ENCODE peak calls at places on chromosomes 12 and 14, in seven cellular contexts. Z is MM.1S; S is CD8-positive, alpha-beta T cell; E is endothelial cell; X is psoas muscle; R is AG10803; Y is H9. U is an unnamed sample.

GRCh38 chr14:105913221-105913620 is 386.8 kb downstream of the TMEM121 start:
- DNase-seq in Z (no peak), E (no peak), S (no peak), X (peak), R (no peak), Y (no peak), U (no peak)

GRCh38 chr12:104890463-104891096 is 67.5 kb downstream of the SLC41A2 start:
- DNase-seq in X (no peak), S (no peak), E (no peak), R (no peak), Z (no peak), Y (no peak), U (no peak)

GRCh38 chr12:78885466-78885865 is 20.9 kb downstream of the SYT1 start:
- DNase-seq in X (no peak), Z (peak), Y (peak), E (no peak), R (no peak), S (no peak), U (no peak)

GRCh38 chr12:113005759-113006158 is 27.4 kb downstream of the OAS2 start:
- DNase-seq in R (peak), E (peak), X (no peak), Z (no peak), Y (no peak), S (no peak), U (no peak)

GRCh38 chr14:63524537-63525155 is 18.5 kb downstream of the PPP2R5E start:
- DNase-seq in R (no peak), Z (no peak), Y (no peak), S (no peak), X (no peak), E (no peak), U (no peak)

GRCh38 chr12:81128930-81129554 is 51.2 kb downstream of the ACSS3 start:
- DNase-seq in S (no peak), Y (peak), X (no peak), E (peak), R (peak), Z (peak), U (peak)

GRCh38 chr12:69966409-69966808 is 141.4 kb downstream of the MYRFL start:
- DNase-seq in X (peak), R (peak), Y (no peak), Z (no peak), S (no peak), E (peak), U (no peak)

GRCh38 chr14:31982642-31983041 is 94.5 kb upstream of the ARHGAP5 start:
- DNase-seq in S (no peak), E (no peak), Z (no peak), R (no peak), X (no peak), Y (no peak), U (no peak)

GRCh38 chr12:90460681-90461080 is 494.3 kb downstream of the CCER1 start:
- DNase-seq in X (no peak), E (no peak), S (no peak), Y (no peak), R (peak), Z (no peak), U (no peak)

GRCh38 chr12:85642810-85643209 is 193.4 kb downstream of the RASSF9 start:
- DNase-seq in S (no peak), Z (no peak), Y (no peak), X (no peak), E (no peak), R (peak), U (no peak)

GRCh38 chr12:39105111-39105510 is 199.7 kb upstream of the CPNE8 start:
- DNase-seq in R (peak), X (no peak), S (no peak), Z (no peak), E (no peak), Y (no peak), U (no peak)

GRCh38 chr12:38905480-38906351 is at the start of gene CPNE8:
- DNase-seq in E (peak), Y (peak), S (peak), R (peak), Z (peak), X (peak), U (peak)

GRCh38 chr12:114729731-114730130 is 45.8 kb upstream of the TBX3 start:
- DNase-seq in Y (no peak), R (peak), S (no peak), E (no peak), X (no peak), Z (no peak), U (no peak)

GRCh38 chr12:98738002-98738401 is 92.9 kb downstream of the APAF1 start:
- DNase-seq in R (no peak), Z (no peak), E (no peak), S (no peak), Y (no peak), X (no peak), U (no peak)

GRCh38 chr12:130227641-130228040 is 65.4 kb downstream of the FZD10 start:
- DNase-seq in S (no peak), E (no peak), Y (no peak), R (no peak), Z (no peak), X (no peak), U (no peak)

GRCh38 chr12:40566246-40566645 is 126.0 kb upstream of the CNTN1 start:
- DNase-seq in Z (no peak), R (no peak), Y (no peak), X (no peak), E (no peak), S (no peak), U (no peak)

GRCh38 chr14:38199768-38200167 is 7.9 kb upstream of the SSTR1 start:
- DNase-seq in Z (no peak), X (no peak), S (no peak), E (no peak), Y (no peak), R (peak), U (no peak)

GRCh38 chr12:96015672-96016071 is 19.5 kb upstream of the HAL start:
- DNase-seq in X (no peak), S (no peak), E (peak), R (peak), Z (no peak), Y (peak), U (no peak)

GRCh38 chr14:104513641-104514046 is 65.9 kb upstream of the C14orf180 start:
- DNase-seq in S (peak), Z (no peak), Y (no peak), R (no peak), X (no peak), E (no peak), U (no peak)

GRCh38 chr12:94271351-94271750 is 123.0 kb downstream of the PLXNC1 start:
- DNase-seq in Z (peak), R (no peak), S (no peak), Y (no peak), X (no peak), E (no peak), U (no peak)

GRCh38 chr14:92448786-92449185 is 64.8 kb upstream of the RIN3 start:
- DNase-seq in Y (no peak), S (no peak), E (no peak), R (no peak), Z (no peak), X (no peak), U (no peak)

GRCh38 chr14:55271572-55272414 is 572 bp downstream of the FBXO34 start:
- DNase-seq in E (peak), X (peak), Y (peak), S (peak), Z (peak), R (peak), U (peak)
- TF ChIP-seq CTCF in E (no peak), X (no peak), Y (no peak), S (no peak), Z (no peak), R (no peak), U (no peak)

DNA sequence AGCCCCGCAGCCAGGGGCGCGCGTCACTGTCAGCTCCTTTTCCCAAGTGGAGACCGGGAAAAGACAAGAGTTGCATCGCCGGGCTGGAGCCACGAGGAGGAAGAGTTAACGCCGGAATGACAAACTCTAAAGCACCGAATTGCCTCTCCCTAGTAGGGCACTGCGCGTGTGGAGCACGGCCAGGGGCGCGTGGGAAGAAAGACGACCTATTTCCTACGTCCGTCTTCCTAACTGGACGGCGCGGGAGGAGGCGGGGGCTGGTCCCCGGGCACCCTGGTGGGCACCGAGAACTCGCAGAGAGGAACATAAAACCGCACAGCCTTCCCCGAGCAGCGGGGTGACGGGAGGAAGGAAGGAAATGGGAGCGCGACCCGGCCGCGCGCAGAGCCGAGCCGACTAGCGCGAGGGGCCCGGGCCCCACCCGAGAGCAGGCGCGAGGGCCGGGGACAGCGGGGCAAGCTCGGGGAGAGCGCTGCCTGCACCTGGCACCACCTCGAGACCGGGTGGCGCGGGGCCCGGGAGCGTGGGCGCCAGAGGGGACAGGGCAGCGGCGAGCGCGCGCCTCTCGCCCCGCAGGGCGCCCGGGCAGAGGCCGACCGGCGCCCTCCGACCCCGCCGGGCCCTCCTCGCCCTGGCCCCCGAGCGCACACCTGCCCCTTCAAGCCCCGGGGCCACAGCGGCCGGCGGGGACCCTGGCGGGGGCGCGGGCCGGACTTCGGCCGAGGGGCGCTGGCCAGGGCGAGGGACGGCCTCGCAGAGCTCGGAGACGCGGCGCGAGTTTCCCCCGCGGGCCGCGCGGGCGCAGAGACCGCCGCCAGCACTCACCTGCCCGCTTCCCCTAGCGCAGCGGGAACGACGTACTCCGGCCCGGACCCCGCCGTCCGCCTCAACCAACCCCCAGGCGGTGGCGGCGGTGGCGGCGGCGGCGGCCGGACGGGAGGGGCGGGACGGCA is 480 bp downstream of the SETD3 start:
- DNase-seq in Z (no peak), R (peak), Y (peak), X (peak), E (peak), S (peak), U (peak)
- TF ChIP-seq CTCF in Z (no peak), R (no peak), Y (peak), X (peak), E (no peak), S (no peak), U (no peak)

DNA sequence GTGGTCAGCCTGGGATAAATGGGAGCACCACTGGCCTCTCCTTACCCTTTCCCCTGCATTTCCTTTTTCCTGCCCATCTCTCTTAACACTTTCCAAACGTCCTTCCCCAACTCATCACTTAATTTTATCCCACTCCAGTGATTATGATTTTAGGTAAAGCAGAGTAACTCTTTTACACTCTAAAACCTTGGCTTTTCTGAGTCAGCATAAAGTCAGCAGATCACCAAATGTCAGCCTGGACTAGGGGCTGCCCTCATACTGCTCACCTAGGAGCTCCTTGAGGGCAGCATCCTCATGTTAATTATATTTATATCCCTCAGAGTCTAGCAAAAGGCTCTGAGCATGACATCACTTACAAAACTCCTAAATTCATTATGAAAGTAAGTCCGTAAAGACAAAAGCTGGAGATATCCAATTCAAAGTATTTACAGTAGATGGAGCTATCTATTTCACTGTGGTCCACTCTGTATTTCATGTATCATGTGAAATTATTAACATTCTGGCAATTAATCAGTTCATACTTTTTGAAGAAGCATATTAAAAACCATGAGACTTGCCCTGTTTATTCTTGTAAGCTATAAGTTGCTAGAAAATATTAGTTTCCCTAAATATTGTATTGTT is 17.0 kb upstream of the DICER1 start:
- DNase-seq in E (no peak), S (no peak), X (no peak), Y (no peak), R (peak), Z (no peak), U (no peak)
- TF ChIP-seq CTCF in E (no peak), S (no peak), X (no peak), Y (no peak), R (peak), Z (no peak), U (no peak)

DNA sequence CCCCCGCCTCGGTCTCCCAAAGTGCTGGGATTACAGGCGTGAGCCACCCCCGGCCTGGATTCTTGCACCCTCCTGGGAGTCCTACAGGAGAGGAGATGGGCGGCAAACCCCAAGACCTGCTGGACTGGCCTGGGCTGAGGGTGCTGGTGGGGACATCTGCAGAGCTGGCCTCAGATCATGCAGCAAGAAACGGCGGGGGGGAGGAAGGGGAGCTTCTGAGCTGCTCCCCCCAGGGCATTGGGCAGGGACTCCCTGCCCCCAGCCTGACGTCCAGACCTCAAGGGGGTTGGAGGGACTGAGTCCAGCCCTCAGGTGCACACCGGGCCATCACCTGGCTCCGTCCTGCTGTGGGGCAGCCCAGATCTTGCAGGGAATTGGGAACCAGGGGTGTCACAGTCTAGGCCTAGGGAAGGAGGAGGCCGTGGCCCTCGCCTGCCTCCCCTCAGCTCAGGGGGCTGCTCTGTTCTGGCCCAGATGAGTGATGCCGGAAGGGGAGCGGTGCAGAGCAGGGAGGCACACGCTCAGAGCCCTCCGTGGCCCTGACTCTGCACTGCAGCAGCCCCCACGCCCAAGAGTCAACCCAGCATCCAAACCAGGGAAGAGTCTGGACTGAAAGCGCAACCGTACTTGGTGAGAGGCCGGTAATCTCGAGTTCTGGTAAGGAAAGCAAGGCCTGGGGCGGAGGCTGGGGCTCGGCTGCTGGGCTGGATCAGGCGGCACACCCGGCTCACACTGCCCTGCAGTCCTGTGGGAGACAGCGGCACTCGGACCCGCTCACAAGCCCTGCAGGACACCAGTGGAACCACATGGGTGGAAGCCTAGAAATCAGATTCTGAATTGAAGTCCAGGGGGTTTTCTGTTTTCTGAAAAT is 8.9 kb upstream of the AMN start:
- DNase-seq in R (no peak), E (no peak), X (peak), S (no peak), Z (no peak), Y (no peak), U (peak)
- TF ChIP-seq CTCF in R (no peak), E (no peak), X (no peak), S (no peak), Z (no peak), Y (no peak), U (no peak)

GRCh38 chr14:23828611-23829010 is 125.0 kb upstream of the DHRS4 start:
- DNase-seq in R (no peak), Z (no peak), S (no peak), Y (no peak), X (no peak), E (no peak), U (no peak)
- TF ChIP-seq CTCF in R (no peak), Z (no peak), S (no peak), Y (no peak), X (no peak), E (no peak), U (no peak)